ENCODE peak calls at places on chromosomes 7 and 10, in nine cellular contexts. One of them, this sample, is unnamed. For H3K4me1 and H3K9me3, the result is how much of the 10 kb centered on the place peaks cover.

GRCh38 chr7:464712-465461 is 54.8 kb downstream of the PDGFA start:
- DNase-seq in right cardiac atrium: no peak
- DNase-seq in adipocyte: peak
- DNase-seq in fibroblast of lung: peak
- DNase-seq in ovary: peak
- DNase-seq in adrenal gland: peak
- DNase-seq in Karpas-422: no peak
- DNase-seq in transverse colon: no peak
- DNase-seq in effector memory CD4-positive, alpha-beta T cell: no peak
- DNase-seq in this sample: no peak

GRCh38 chr7:151425670-151426075 is 14.3 kb downstream of the CRYGN start:
- DNase-seq in transverse colon: no peak
- DNase-seq in fibroblast of lung: peak
- DNase-seq in adipocyte: peak
- DNase-seq in Karpas-422: no peak
- DNase-seq in ovary: peak
- DNase-seq in right cardiac atrium: no peak
- DNase-seq in effector memory CD4-positive, alpha-beta T cell: no peak
- DNase-seq in adrenal gland: no peak
- DNase-seq in this sample: no peak

GRCh38 chr7:11415101-11415500 is 416.9 kb downstream of the THSD7A start:
- DNase-seq in right cardiac atrium: no peak
- DNase-seq in transverse colon: no peak
- DNase-seq in adipocyte: no peak
- DNase-seq in adrenal gland: no peak
- DNase-seq in Karpas-422: no peak
- DNase-seq in fibroblast of lung: no peak
- DNase-seq in effector memory CD4-positive, alpha-beta T cell: no peak
- DNase-seq in ovary: no peak
- DNase-seq in this sample: no peak

GRCh38 chr7:148540041-148540738 is 50.4 kb upstream of the C7orf33 start:
- DNase-seq in transverse colon: no peak
- DNase-seq in right cardiac atrium: peak
- DNase-seq in effector memory CD4-positive, alpha-beta T cell: no peak
- DNase-seq in adrenal gland: no peak
- DNase-seq in adipocyte: peak
- DNase-seq in fibroblast of lung: peak
- DNase-seq in Karpas-422: no peak
- DNase-seq in ovary: peak
- DNase-seq in this sample: peak

GRCh38 chr10:131996508-131997365 is 15.0 kb upstream of the BNIP3 start:
- DNase-seq in Karpas-422: no peak
- DNase-seq in fibroblast of lung: no peak
- DNase-seq in adipocyte: no peak
- DNase-seq in adrenal gland: no peak
- DNase-seq in ovary: peak
- DNase-seq in effector memory CD4-positive, alpha-beta T cell: no peak
- DNase-seq in right cardiac atrium: peak
- DNase-seq in transverse colon: no peak
- DNase-seq in this sample: no peak

GRCh38 chr10:69466689-69467088 is 15.4 kb downstream of the TSPAN15 start:
- DNase-seq in effector memory CD4-positive, alpha-beta T cell: no peak
- DNase-seq in right cardiac atrium: no peak
- DNase-seq in adipocyte: no peak
- DNase-seq in transverse colon: no peak
- DNase-seq in fibroblast of lung: no peak
- DNase-seq in Karpas-422: no peak
- DNase-seq in adrenal gland: no peak
- DNase-seq in ovary: no peak
- DNase-seq in this sample: no peak

GRCh38 chr7:28618383-28618782 is 206.1 kb downstream of the CREB5 start:
- DNase-seq in adipocyte: no peak
- DNase-seq in Karpas-422: no peak
- DNase-seq in ovary: no peak
- DNase-seq in fibroblast of lung: no peak
- DNase-seq in effector memory CD4-positive, alpha-beta T cell: no peak
- DNase-seq in right cardiac atrium: no peak
- DNase-seq in adrenal gland: no peak
- DNase-seq in transverse colon: no peak
- DNase-seq in this sample: no peak

GRCh38 chr10:102467971-102468438 is 16.7 kb upstream of the C10orf95 start:
- DNase-seq in right cardiac atrium: no peak
- DNase-seq in fibroblast of lung: no peak
- DNase-seq in Karpas-422: no peak
- DNase-seq in transverse colon: peak
- DNase-seq in ovary: no peak
- DNase-seq in adrenal gland: no peak
- DNase-seq in effector memory CD4-positive, alpha-beta T cell: no peak
- DNase-seq in adipocyte: no peak
- DNase-seq in this sample: peak

GRCh38 chr10:42615419-42615818 is 23.0 kb downstream of the ZNF33B start:
- DNase-seq in right cardiac atrium: no peak
- DNase-seq in ovary: no peak
- DNase-seq in adrenal gland: no peak
- DNase-seq in adipocyte: no peak
- DNase-seq in fibroblast of lung: no peak
- DNase-seq in Karpas-422: no peak
- DNase-seq in transverse colon: no peak
- DNase-seq in effector memory CD4-positive, alpha-beta T cell: no peak
- DNase-seq in this sample: no peak

GRCh38 chr7:150989456-150989855 is 1.4 kb upstream of the NOS3 start:
- DNase-seq in fibroblast of lung: no peak
- DNase-seq in right cardiac atrium: peak
- DNase-seq in adrenal gland: no peak
- DNase-seq in Karpas-422: no peak
- DNase-seq in effector memory CD4-positive, alpha-beta T cell: no peak
- DNase-seq in adipocyte: no peak
- DNase-seq in transverse colon: no peak
- DNase-seq in ovary: no peak
- DNase-seq in this sample: no peak

GRCh38 chr7:16657656-16658279 is 11.8 kb downstream of the BZW2 start:
- DNase-seq in ovary: no peak
- DNase-seq in Karpas-422: no peak
- DNase-seq in adipocyte: peak
- DNase-seq in right cardiac atrium: peak
- DNase-seq in transverse colon: peak
- DNase-seq in adrenal gland: peak
- DNase-seq in fibroblast of lung: peak
- DNase-seq in effector memory CD4-positive, alpha-beta T cell: no peak
- DNase-seq in this sample: no peak

GRCh38 chr10:30534465-30535144 is 94.9 kb downstream of the LYZL2 start:
- DNase-seq in ovary: peak
- DNase-seq in adrenal gland: peak
- DNase-seq in effector memory CD4-positive, alpha-beta T cell: peak
- DNase-seq in adipocyte: peak
- DNase-seq in Karpas-422: peak
- DNase-seq in transverse colon: peak
- DNase-seq in fibroblast of lung: peak
- DNase-seq in right cardiac atrium: peak
- DNase-seq in this sample: peak

GRCh38 chr10:21526952-21527633 is 1.6 kb upstream of the SKIDA1 start:
- DNase-seq in fibroblast of lung: peak
- DNase-seq in adrenal gland: peak
- DNase-seq in transverse colon: peak
- DNase-seq in ovary: peak
- DNase-seq in adipocyte: peak
- DNase-seq in right cardiac atrium: peak
- DNase-seq in Karpas-422: peak
- DNase-seq in effector memory CD4-positive, alpha-beta T cell: no peak
- DNase-seq in this sample: peak

GRCh38 chr10:89100680-89101079 is 106.4 kb downstream of the CH25H start:
- DNase-seq in adipocyte: no peak
- DNase-seq in fibroblast of lung: peak
- DNase-seq in effector memory CD4-positive, alpha-beta T cell: no peak
- DNase-seq in Karpas-422: no peak
- DNase-seq in transverse colon: no peak
- DNase-seq in ovary: no peak
- DNase-seq in right cardiac atrium: no peak
- DNase-seq in adrenal gland: no peak
- DNase-seq in this sample: no peak

GRCh38 chr7:157352506-157352905 is 15.7 kb downstream of the DNAJB6 start:
- DNase-seq in effector memory CD4-positive, alpha-beta T cell: no peak
- DNase-seq in adrenal gland: no peak
- DNase-seq in transverse colon: no peak
- DNase-seq in ovary: no peak
- DNase-seq in adipocyte: no peak
- DNase-seq in Karpas-422: no peak
- DNase-seq in fibroblast of lung: no peak
- DNase-seq in right cardiac atrium: no peak
- DNase-seq in this sample: no peak

GRCh38 chr7:157347217-157347904 is 10.6 kb downstream of the DNAJB6 start:
- DNase-seq in right cardiac atrium: peak
- DNase-seq in Karpas-422: no peak
- DNase-seq in fibroblast of lung: peak
- DNase-seq in effector memory CD4-positive, alpha-beta T cell: no peak
- DNase-seq in ovary: peak
- DNase-seq in adrenal gland: peak
- DNase-seq in adipocyte: peak
- DNase-seq in transverse colon: peak
- DNase-seq in this sample: no peak

DNA sequence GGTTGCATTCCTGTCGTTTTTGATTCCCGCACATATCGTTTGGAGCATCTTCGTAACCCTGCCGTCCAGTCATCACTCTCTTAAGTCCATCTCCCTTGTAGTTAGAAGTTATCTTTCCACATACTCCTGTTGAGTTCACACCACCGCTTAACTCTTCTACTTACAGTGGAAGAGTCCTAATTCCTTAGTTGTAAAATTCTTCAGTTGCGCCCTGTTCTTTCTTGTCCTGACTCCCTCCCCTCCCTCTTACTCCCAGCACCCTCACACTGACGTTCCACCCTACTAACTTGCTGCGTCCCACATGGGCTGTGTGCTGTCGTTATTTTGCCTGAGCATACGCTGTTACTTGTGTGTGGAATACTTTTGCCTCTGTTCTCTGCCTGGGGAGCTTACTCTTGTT is 11.7 kb downstream of the DNAJB6 start:
- DNase-seq in adrenal gland: no peak
- DNase-seq in ovary: no peak
- DNase-seq in right cardiac atrium: no peak
- DNase-seq in effector memory CD4-positive, alpha-beta T cell: no peak
- DNase-seq in Karpas-422: no peak
- DNase-seq in transverse colon: no peak
- DNase-seq in adipocyte: no peak
- DNase-seq in fibroblast of lung: no peak
- DNase-seq in this sample: no peak
- H3K4me1 ChIP-seq in adrenal gland: under half
- H3K4me1 ChIP-seq in ovary: under half
- H3K4me1 ChIP-seq in right cardiac atrium: under half
- H3K4me1 ChIP-seq in effector memory CD4-positive, alpha-beta T cell: under half
- H3K4me1 ChIP-seq in Karpas-422: under half
- H3K4me1 ChIP-seq in transverse colon: under half
- H3K4me1 ChIP-seq in adipocyte: under half
- H3K4me1 ChIP-seq in fibroblast of lung: under half
- H3K4me1 ChIP-seq in this sample: under half

DNA sequence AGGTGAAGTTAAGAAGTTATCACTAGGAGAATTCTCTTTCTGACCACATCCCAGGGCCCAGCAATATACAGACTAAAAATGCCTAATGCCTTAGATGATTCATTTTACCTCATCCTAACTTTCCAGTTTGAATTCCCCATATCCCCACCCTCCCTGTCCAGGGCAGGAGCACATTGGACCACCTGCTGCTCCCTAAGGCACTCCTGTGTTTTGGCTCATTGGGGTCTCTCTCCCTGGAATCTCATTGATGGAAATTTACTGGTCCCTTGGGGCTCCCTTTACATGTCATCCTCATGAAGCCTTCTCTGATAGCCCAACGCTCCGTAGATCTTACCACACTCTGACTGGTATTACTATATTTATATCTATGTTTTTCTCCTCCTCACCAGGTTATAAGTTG is 2.7 kb downstream of the IL2RA start:
- DNase-seq in adrenal gland: no peak
- DNase-seq in fibroblast of lung: no peak
- DNase-seq in transverse colon: no peak
- DNase-seq in effector memory CD4-positive, alpha-beta T cell: no peak
- DNase-seq in ovary: peak
- DNase-seq in right cardiac atrium: no peak
- DNase-seq in adipocyte: no peak
- DNase-seq in Karpas-422: no peak
- DNase-seq in this sample: no peak
- H3K4me3 ChIP-seq in adrenal gland: no peak
- H3K4me3 ChIP-seq in fibroblast of lung: no peak
- H3K4me3 ChIP-seq in transverse colon: no peak
- H3K4me3 ChIP-seq in effector memory CD4-positive, alpha-beta T cell: peak
- H3K4me3 ChIP-seq in ovary: no peak
- H3K4me3 ChIP-seq in right cardiac atrium: no peak
- H3K4me3 ChIP-seq in adipocyte: no peak
- H3K4me3 ChIP-seq in Karpas-422: no peak
- H3K4me3 ChIP-seq in this sample: no peak

GRCh38 chr7:146656988-146657387 is 540.4 kb downstream of the CNTNAP2 start:
- DNase-seq in right cardiac atrium: no peak
- DNase-seq in adipocyte: peak
- DNase-seq in ovary: no peak
- DNase-seq in fibroblast of lung: no peak
- DNase-seq in Karpas-422: no peak
- DNase-seq in effector memory CD4-positive, alpha-beta T cell: no peak
- DNase-seq in adrenal gland: no peak
- DNase-seq in transverse colon: no peak
- DNase-seq in this sample: no peak
- H3K9me3 ChIP-seq in right cardiac atrium: under half
- H3K9me3 ChIP-seq in adipocyte: under half
- H3K9me3 ChIP-seq in ovary: under half
- H3K9me3 ChIP-seq in fibroblast of lung: under half
- H3K9me3 ChIP-seq in Karpas-422: under half
- H3K9me3 ChIP-seq in effector memory CD4-positive, alpha-beta T cell: under half
- H3K9me3 ChIP-seq in adrenal gland: under half
- H3K9me3 ChIP-seq in transverse colon: under half
- H3K9me3 ChIP-seq in this sample: under half

GRCh38 chr10:73646598-73647041 is 5.3 kb upstream of the MYOZ1 start:
- DNase-seq in Karpas-422: no peak
- DNase-seq in adipocyte: no peak
- DNase-seq in ovary: no peak
- DNase-seq in transverse colon: no peak
- DNase-seq in effector memory CD4-positive, alpha-beta T cell: no peak
- DNase-seq in right cardiac atrium: no peak
- DNase-seq in fibroblast of lung: no peak
- DNase-seq in adrenal gland: no peak
- DNase-seq in this sample: no peak

GRCh38 chr10:73644015-73644743 is 2.9 kb upstream of the MYOZ1 start:
- DNase-seq in right cardiac atrium: peak
- DNase-seq in adrenal gland: peak
- DNase-seq in fibroblast of lung: peak
- DNase-seq in effector memory CD4-positive, alpha-beta T cell: peak
- DNase-seq in adipocyte: peak
- DNase-seq in ovary: peak
- DNase-seq in Karpas-422: peak
- DNase-seq in transverse colon: peak
- DNase-seq in this sample: no peak

GRCh38 chr10:73647211-73647874 is 6.1 kb upstream of the MYOZ1 start:
- DNase-seq in effector memory CD4-positive, alpha-beta T cell: no peak
- DNase-seq in Karpas-422: no peak
- DNase-seq in adrenal gland: peak
- DNase-seq in adipocyte: no peak
- DNase-seq in transverse colon: peak
- DNase-seq in fibroblast of lung: peak
- DNase-seq in ovary: peak
- DNase-seq in right cardiac atrium: peak
- DNase-seq in this sample: peak

GRCh38 chr10:73643362-73643761 is 2.1 kb upstream of the MYOZ1 start:
- DNase-seq in fibroblast of lung: no peak
- DNase-seq in adrenal gland: no peak
- DNase-seq in adipocyte: no peak
- DNase-seq in Karpas-422: no peak
- DNase-seq in effector memory CD4-positive, alpha-beta T cell: no peak
- DNase-seq in ovary: no peak
- DNase-seq in right cardiac atrium: no peak
- DNase-seq in transverse colon: no peak
- DNase-seq in this sample: no peak

GRCh38 chr10:73644767-73645166 is 3.5 kb upstream of the MYOZ1 start:
- DNase-seq in right cardiac atrium: no peak
- DNase-seq in fibroblast of lung: no peak
- DNase-seq in adrenal gland: no peak
- DNase-seq in transverse colon: no peak
- DNase-seq in Karpas-422: no peak
- DNase-seq in effector memory CD4-positive, alpha-beta T cell: no peak
- DNase-seq in ovary: no peak
- DNase-seq in adipocyte: no peak
- DNase-seq in this sample: no peak
- H3K4me1 ChIP-seq in right cardiac atrium: under half
- H3K4me1 ChIP-seq in fibroblast of lung: under half
- H3K4me1 ChIP-seq in adrenal gland: under half
- H3K4me1 ChIP-seq in transverse colon: under half
- H3K4me1 ChIP-seq in Karpas-422: under half
- H3K4me1 ChIP-seq in effector memory CD4-positive, alpha-beta T cell: under half
- H3K4me1 ChIP-seq in ovary: under half
- H3K4me1 ChIP-seq in adipocyte: under half
- H3K4me1 ChIP-seq in this sample: under half